ENCODE peak calls at places on chromosome 18, in four cellular contexts. F is PC-9, R is heart left ventricle, W is cardiac muscle cell. T is an unnamed sample. For H3K9me3, the result is how much of the 10 kb centered on the place peaks cover.

GRCh38 chr18:55031979-55032378 is 72.7 kb upstream of the CCDC68 start:
- DNase-seq in F (peak), R (no peak), W (peak), T (no peak)

GRCh38 chr18:31976242-31976641 is 33.3 kb upstream of the TRAPPC8 start:
- DNase-seq in F (no peak), R (no peak), W (peak), T (no peak)

GRCh38 chr18:23391156-23391555 is 61.9 kb upstream of the RIOK3 start:
- DNase-seq in F (no peak), R (no peak), W (no peak), T (no peak)

GRCh38 chr18:49645836-49646235 is 84.0 kb downstream of the LIPG start:
- DNase-seq in F (no peak), R (peak), W (no peak), T (peak)

GRCh38 chr18:62287753-62288668 is 37.1 kb upstream of the TNFRSF11A start:
- DNase-seq in F (no peak), R (no peak), W (no peak), T (no peak)

GRCh38 chr18:39672171-39672570 is 2106.6 kb upstream of the CELF4 start:
- DNase-seq in F (no peak), R (no peak), W (no peak), T (no peak)

GRCh38 chr18:49853011-49853410 is 39.7 kb upstream of the ACAA2 start:
- DNase-seq in F (no peak), R (no peak), W (no peak), T (no peak)

GRCh38 chr18:36808681-36809080 is 20.1 kb downstream of the TPGS2 start:
- DNase-seq in F (no peak), R (no peak), W (no peak), T (no peak)

GRCh38 chr18:57008001-57008686 is 138.7 kb upstream of the BOD1L2 start:
- DNase-seq in F (no peak), R (no peak), W (no peak), T (no peak)

GRCh38 chr18:68275616-68276015 is 439.3 kb downstream of the TMX3 start:
- DNase-seq in F (no peak), R (no peak), W (no peak), T (peak)

GRCh38 chr18:62420151-62420512 is 95.0 kb downstream of the TNFRSF11A start:
- DNase-seq in F (no peak), R (no peak), W (no peak), T (peak)

GRCh38 chr18:45945669-45946068 is 21.5 kb downstream of the EPG5 start:
- DNase-seq in F (no peak), R (no peak), W (no peak), T (no peak)

GRCh38 chr18:43543236-43543635 is 265.9 kb upstream of the SYT4 start:
- DNase-seq in F (no peak), R (no peak), W (no peak), T (no peak)

GRCh38 chr18:62720766-62721613 is 5.6 kb downstream of the PHLPP1 start:
- DNase-seq in F (no peak), R (no peak), W (no peak), T (peak)

GRCh38 chr18:32298289-32298688 is 108.5 kb downstream of the MEP1B start:
- DNase-seq in F (no peak), R (no peak), W (no peak), T (no peak)

GRCh38 chr18:21900594-21901352 is 160.2 kb downstream of the MIB1 start:
- DNase-seq in F (no peak), R (no peak), W (no peak), T (no peak)

GRCh38 chr18:72013512-72013911 is 530.6 kb downstream of the CBLN2 start:
- DNase-seq in F (no peak), R (no peak), W (no peak), T (no peak)

GRCh38 chr18:50285071-50285470 is 2.4 kb downstream of the CXXC1 start:
- DNase-seq in F (no peak), R (no peak), W (no peak), T (no peak)

GRCh38 chr18:54769526-54770464 is 58.5 kb upstream of the RAB27B start:
- DNase-seq in F (no peak), R (no peak), W (no peak), T (no peak)

GRCh38 chr18:79866889-79867574 is 69.3 kb downstream of the KCNG2 start:
- DNase-seq in F (no peak), R (no peak), W (no peak), T (peak)

GRCh38 chr18:22639026-22639463 is 221.3 kb upstream of the CTAGE1 start:
- DNase-seq in F (no peak), R (no peak), W (no peak), T (no peak)

GRCh38 chr18:66761166-66761565 is 157.3 kb upstream of the CDH19 start:
- DNase-seq in F (no peak), R (no peak), W (no peak), T (no peak)

GRCh38 chr18:43590182-43590903 is 313.1 kb upstream of the SYT4 start:
- DNase-seq in F (peak), R (no peak), W (no peak), T (no peak)

GRCh38 chr18:75170916-75171315 is 38.0 kb downstream of the PTGR3 start:
- DNase-seq in F (no peak), R (peak), W (no peak), T (no peak)

GRCh38 chr18:48534364-48534763 is 4.5 kb upstream of the CTIF start:
- DNase-seq in F (no peak), R (no peak), W (no peak), T (no peak)

GRCh38 chr18:61931654-61932379 is 39.0 kb upstream of the RNF152 start:
- DNase-seq in F (no peak), R (no peak), W (no peak), T (no peak)

GRCh38 chr18:29737620-29738019 is 1304.9 kb downstream of the DSC3 start:
- DNase-seq in F (no peak), R (no peak), W (no peak), T (no peak)

GRCh38 chr18:74316257-74317180 is 880 bp downstream of the C18orf63 start:
- DNase-seq in F (peak), R (no peak), W (peak), T (peak)

GRCh38 chr18:78622251-78622953 is 357.2 kb upstream of the SALL3 start:
- DNase-seq in F (no peak), R (no peak), W (no peak), T (no peak)

GRCh38 chr18:78621141-78621540 is 358.5 kb upstream of the SALL3 start:
- DNase-seq in F (no peak), R (no peak), W (no peak), T (no peak)

GRCh38 chr18:78619854-78620253 is 359.8 kb upstream of the SALL3 start:
- DNase-seq in F (no peak), R (no peak), W (no peak), T (no peak)

GRCh38 chr18:78618726-78619125 is 360.9 kb upstream of the SALL3 start:
- DNase-seq in F (no peak), R (no peak), W (no peak), T (no peak)

DNA sequence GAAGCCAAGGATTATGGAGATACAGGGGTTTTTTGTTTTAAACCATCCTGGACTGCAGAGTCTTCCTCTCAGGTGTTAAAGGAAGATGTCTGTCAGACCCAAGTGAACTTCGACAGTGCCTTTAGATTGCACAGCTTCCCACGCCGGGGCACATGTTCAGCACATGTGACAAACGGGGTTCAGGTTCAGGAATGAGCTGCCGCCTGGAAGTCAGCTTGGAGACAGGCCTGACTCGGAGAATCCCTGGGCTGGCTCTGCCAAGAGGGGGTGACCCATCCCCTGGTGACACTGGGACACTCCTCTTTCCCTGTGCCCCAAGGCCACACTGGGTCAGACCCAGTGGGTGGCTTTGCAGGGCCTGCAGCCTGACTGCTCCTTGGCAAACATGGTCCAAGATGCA is 359.3 kb upstream of the SALL3 start:
- DNase-seq in F (no peak), R (no peak), W (no peak), T (no peak)
- H3K9me3 ChIP-seq in F (under half), R (under half), W (under half), T (under half)

DNA sequence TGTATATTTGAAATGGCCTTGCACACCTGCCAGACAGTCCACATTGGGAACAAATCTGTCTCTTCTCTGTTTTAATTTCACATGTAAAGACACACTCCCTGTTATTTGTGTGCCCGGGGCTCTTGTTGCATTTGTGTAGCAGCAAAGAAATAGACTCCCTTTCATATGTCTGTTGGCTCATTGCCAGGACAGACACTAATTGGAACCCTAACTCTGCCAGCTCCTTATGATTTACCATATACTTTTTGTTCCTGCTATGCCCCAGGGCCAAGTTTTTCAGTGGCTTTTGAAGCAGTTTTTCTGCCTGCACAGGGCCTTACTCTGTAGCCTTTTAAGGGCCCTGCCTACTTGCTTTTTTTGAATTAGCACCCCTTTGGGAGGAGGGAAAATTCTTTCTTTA is 396.9 kb downstream of the DLGAP1 start:
- DNase-seq in F (no peak), R (no peak), W (no peak), T (no peak)
- H3K9me3 ChIP-seq in F (under half), R (under half), W (under half), T (under half)

GRCh38 chr18:354456-354855 is 86.6 kb upstream of the THOC1 start:
- DNase-seq in F (no peak), R (no peak), W (no peak), T (no peak)
- H3K9me3 ChIP-seq in F (under half), R (under half), W (under half), T (under half)

GRCh38 chr18:8303151-8303770 is 306.0 kb upstream of the RAB12 start:
- DNase-seq in F (no peak), R (no peak), W (no peak), T (peak)

GRCh38 chr18:8299054-8299708 is 310.1 kb upstream of the RAB12 start:
- DNase-seq in F (no peak), R (no peak), W (no peak), T (peak)

GRCh38 chr18:8298186-8298585 is 311.1 kb upstream of the RAB12 start:
- DNase-seq in F (no peak), R (no peak), W (no peak), T (no peak)

GRCh38 chr18:8301427-8302172 is 307.6 kb upstream of the RAB12 start:
- DNase-seq in F (no peak), R (no peak), W (peak), T (peak)

DNA sequence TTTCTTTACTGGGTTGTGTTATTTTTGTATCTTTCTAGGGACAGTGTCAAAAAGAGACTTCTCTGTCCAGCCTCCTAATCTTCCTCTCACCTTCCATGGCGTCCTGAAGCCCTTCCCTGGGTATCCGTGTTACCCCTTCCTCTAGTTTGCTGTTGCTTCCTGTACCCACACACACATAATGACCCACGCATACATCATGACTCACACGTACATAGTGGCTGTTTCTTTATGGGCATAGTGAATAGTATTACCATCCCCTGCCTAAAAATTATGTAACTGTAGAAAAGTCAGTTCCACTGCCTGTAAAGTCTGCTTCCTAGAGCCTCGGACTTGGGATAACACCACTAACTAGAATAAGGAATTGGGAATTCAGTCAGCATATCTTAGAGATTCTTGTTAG is 308.5 kb upstream of the RAB12 start:
- DNase-seq in F (no peak), R (no peak), W (no peak), T (no peak)
- H3K9me3 ChIP-seq in F (under half), R (under half), W (under half), T (under half)

GRCh38 chr18:70634576-70635147 is 345.8 kb downstream of the SOCS6 start:
- DNase-seq in F (no peak), R (no peak), W (no peak), T (no peak)
- H3K9me3 ChIP-seq in F (under half), R (under half), W (under half), T (under half)

DNA sequence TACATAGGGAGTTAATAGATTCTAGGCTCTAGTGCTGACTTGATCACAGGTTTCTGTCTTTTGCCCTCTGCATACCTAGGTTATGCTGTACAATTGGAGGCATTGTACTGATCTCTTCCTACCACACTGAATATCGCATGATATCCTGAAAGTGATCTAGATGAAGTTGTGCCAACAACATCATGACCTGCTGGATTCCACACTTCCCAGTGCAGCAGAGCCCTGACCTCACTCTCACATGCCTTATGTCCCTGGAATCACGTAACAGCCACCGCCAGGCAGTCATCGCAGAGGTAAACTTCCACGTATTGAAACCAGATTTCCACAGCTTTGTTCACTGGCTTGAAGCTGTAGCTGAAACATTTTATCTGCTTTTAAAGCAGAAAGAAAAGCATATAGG is 214.0 kb downstream of the ANKRD30B start:
- DNase-seq in F (no peak), R (no peak), W (no peak), T (no peak)
- H3K9me3 ChIP-seq in F (under half), R (under half), W (under half), T (under half)